ENCODE peak calls at places on chromosomes 2 and 18, in eight cellular contexts. T, X, Z, G, A, E, M and Q are unnamed samples.
A peak's percentile ranks its signal among the peaks of the same experiment; 100 is the strongest.

GRCh38 chr2:62685986-62686625 is 19.4 kb upstream of the EHBP1 start:
- DNase-seq in T (no peak), X (no peak), Z (no peak), G (no peak), A (no peak), E (no peak), M (no peak), Q (no peak)

GRCh38 chr2:226813148-226813701 is 13.6 kb upstream of the IRS1 start:
- DNase-seq in T (no peak), X (peak; percentile 39), Z (no peak), G (no peak), A (no peak), E (no peak), M (no peak), Q (no peak)

GRCh38 chr2:163736433-163737168 is 793 bp upstream of the FIGN start:
- DNase-seq in T (peak; percentile 27), X (peak; percentile 84), Z (peak; percentile 71), G (peak; percentile 28), A (no peak), E (no peak), M (no peak), Q (no peak)

GRCh38 chr18:66046025-66046602 is 295.3 kb downstream of the CDH7 start:
- DNase-seq in T (no peak), X (no peak), Z (no peak), G (no peak), A (no peak), E (no peak), M (no peak), Q (no peak)

GRCh38 chr2:168448980-168449379 is 7.1 kb upstream of the CERS6 start:
- DNase-seq in T (no peak), X (no peak), Z (no peak), G (no peak), A (no peak), E (no peak), M (no peak), Q (no peak)

GRCh38 chr18:79543861-79544385 is 135.7 kb upstream of the CTDP1 start:
- DNase-seq in T (no peak), X (no peak), Z (no peak), G (no peak), A (no peak), E (no peak), M (peak; percentile 48), Q (no peak)

GRCh38 chr18:60411715-60412114 is 39.1 kb upstream of the MC4R start:
- DNase-seq in T (no peak), X (no peak), Z (no peak), G (no peak), A (no peak), E (no peak), M (no peak), Q (no peak)

GRCh38 chr18:69948919-69949537 is 1.4 kb upstream of the CD226 start:
- DNase-seq in T (peak; percentile 24), X (no peak), Z (peak; percentile 69), G (no peak), A (peak; percentile 90), E (no peak), M (peak; percentile 79), Q (peak; percentile 67)

GRCh38 chr2:203040966-203041521 is 26.4 kb downstream of the NBEAL1 start:
- DNase-seq in T (no peak), X (no peak), Z (no peak), G (no peak), A (no peak), E (no peak), M (no peak), Q (no peak)

GRCh38 chr2:9760911-9761228 is 82.4 kb upstream of the TAF1B start:
- DNase-seq in T (no peak), X (no peak), Z (no peak), G (no peak), A (peak; percentile 10), E (no peak), M (no peak), Q (no peak)

GRCh38 chr2:79511320-79511951 is 1.4 kb upstream of the CTNNA2 start:
- DNase-seq in T (no peak), X (no peak), Z (no peak), G (peak; percentile 16), A (peak; percentile 16), E (no peak), M (no peak), Q (no peak)

GRCh38 chr2:218798767-218799504 is 17.0 kb downstream of the CYP27A1 start:
- DNase-seq in T (no peak), X (no peak), Z (peak; percentile 31), G (no peak), A (no peak), E (no peak), M (peak; percentile 41), Q (no peak)

GRCh38 chr18:37482433-37482832 is 83.2 kb downstream of the CELF4 start:
- DNase-seq in T (no peak), X (no peak), Z (no peak), G (no peak), A (no peak), E (no peak), M (no peak), Q (no peak)

GRCh38 chr2:57549642-57550102 is 496.9 kb upstream of the VRK2 start:
- DNase-seq in T (no peak), X (peak; percentile 72), Z (no peak), G (no peak), A (peak; percentile 95), E (no peak), M (no peak), Q (peak; percentile 8)

GRCh38 chr18:9690418-9691178 is 17.5 kb upstream of the RAB31 start:
- DNase-seq in T (peak; percentile 72), X (no peak), Z (peak; percentile 34), G (no peak), A (no peak), E (no peak), M (no peak), Q (no peak)

GRCh38 chr18:13108330-13108729 is 110.2 kb upstream of the LDLRAD4 start:
- DNase-seq in T (no peak), X (no peak), Z (no peak), G (no peak), A (no peak), E (no peak), M (no peak), Q (no peak)

GRCh38 chr2:178152033-178152432 is 39.8 kb downstream of the RBM45 start:
- DNase-seq in T (peak; percentile 68), X (peak; percentile 30), Z (no peak), G (no peak), A (no peak), E (no peak), M (no peak), Q (no peak)

GRCh38 chr18:54947115-54947514 is 12.1 kb downstream of the CCDC68 start:
- DNase-seq in T (no peak), X (peak; percentile 3), Z (no peak), G (no peak), A (no peak), E (no peak), M (no peak), Q (no peak)

GRCh38 chr2:233363744-233364235 is 9.5 kb downstream of the DGKD start:
- DNase-seq in T (no peak), X (no peak), Z (peak; percentile 1), G (no peak), A (no peak), E (no peak), M (no peak), Q (no peak)

GRCh38 chr18:60113396-60113795 is 213.6 kb downstream of the PMAIP1 start:
- DNase-seq in T (no peak), X (no peak), Z (no peak), G (no peak), A (no peak), E (no peak), M (no peak), Q (no peak)

GRCh38 chr2:162146906-162147305 is 5.1 kb downstream of the GCG start:
- DNase-seq in T (no peak), X (no peak), Z (no peak), G (no peak), A (no peak), E (no peak), M (no peak), Q (no peak)

GRCh38 chr2:215684448-215685217 is 248.8 kb upstream of the FN1 start:
- DNase-seq in T (peak; percentile 59), X (no peak), Z (no peak), G (no peak), A (no peak), E (no peak), M (no peak), Q (no peak)

GRCh38 chr2:136281281-136282117 is 163.6 kb upstream of the CXCR4 start:
- DNase-seq in T (no peak), X (no peak), Z (no peak), G (no peak), A (no peak), E (no peak), M (peak; percentile 77), Q (peak; percentile 43)

GRCh38 chr18:56314396-56314795 is 324.0 kb downstream of the TXNL1 start:
- DNase-seq in T (no peak), X (peak; percentile 2), Z (no peak), G (no peak), A (peak; percentile 46), E (no peak), M (no peak), Q (no peak)

GRCh38 chr2:206790311-206790935 is 25.0 kb downstream of the FASTKD2 start:
- DNase-seq in T (peak; percentile 92), X (no peak), Z (no peak), G (no peak), A (no peak), E (no peak), M (no peak), Q (no peak)

GRCh38 chr2:3475771-3476170 is 43.6 kb downstream of the ADI1 start:
- DNase-seq in T (no peak), X (no peak), Z (no peak), G (no peak), A (no peak), E (no peak), M (no peak), Q (no peak)

GRCh38 chr2:172869861-172870260 is 134.2 kb downstream of the RAPGEF4 start:
- DNase-seq in T (no peak), X (no peak), Z (no peak), G (no peak), A (no peak), E (no peak), M (no peak), Q (no peak)

GRCh38 chr2:46827274-46827930 is 88.2 kb downstream of the MCFD2 start:
- DNase-seq in T (peak; percentile 35), X (no peak), Z (peak; percentile 31), G (no peak), A (no peak), E (no peak), M (no peak), Q (no peak)

GRCh38 chr2:40095003-40095402 is 315.9 kb upstream of the THUMPD2 start:
- DNase-seq in T (peak; percentile 27), X (no peak), Z (no peak), G (no peak), A (no peak), E (no peak), M (no peak), Q (no peak)

GRCh38 chr2:234300393-234300792 is 196.5 kb downstream of the ARL4C start:
- DNase-seq in T (no peak), X (no peak), Z (no peak), G (no peak), A (no peak), E (no peak), M (peak; percentile 51), Q (no peak)

GRCh38 chr2:44392338-44392943 is 30.7 kb downstream of the CAMKMT start:
- DNase-seq in T (peak; percentile 4), X (peak; percentile 60), Z (no peak), G (no peak), A (no peak), E (no peak), M (peak; percentile 72), Q (peak; percentile 23)